ENCODE peak calls at places on chromosomes 6 and 20, in nine cellular contexts. N is fibroblast of lung; R is stomach; Q is adrenal gland; L is left ventricle myocardium inferior; Z is H9; W is tibial artery; P is kidney; T is CD8-positive, alpha-beta T cell. O is an unnamed sample. For H3K9me3, the result is how much of the 10 kb centered on the place peaks cover.

GRCh38 chr20:2230671-2231488 is 64.9 kb upstream of the TGM3 start:
- DNase-seq in N (no peak), R (no peak), Q (no peak), L (no peak), Z (no peak), W (no peak), P (no peak), T (no peak), O (no peak)

GRCh38 chr6:100463685-100464161 is 998 bp downstream of the SIM1 start:
- DNase-seq in N (no peak), R (no peak), Q (no peak), L (no peak), Z (peak), W (no peak), P (no peak), T (no peak), O (no peak)

GRCh38 chr6:163543311-163543710 is 128.8 kb downstream of the QKI start:
- DNase-seq in N (no peak), R (no peak), Q (no peak), L (no peak), Z (no peak), W (no peak), P (no peak), T (no peak), O (no peak)

GRCh38 chr6:143039548-143039947 is 21.1 kb upstream of the AIG1 start:
- DNase-seq in N (no peak), R (no peak), Q (no peak), L (no peak), Z (no peak), W (no peak), P (no peak), T (no peak), O (no peak)

GRCh38 chr6:7761047-7761446 is 35.1 kb downstream of the BMP6 start:
- DNase-seq in N (peak), R (no peak), Q (no peak), L (no peak), Z (no peak), W (no peak), P (no peak), T (no peak), O (no peak)

GRCh38 chr6:145544031-145544430 is 191.3 kb downstream of the EPM2A start:
- DNase-seq in N (peak), R (no peak), Q (peak), L (no peak), Z (no peak), W (no peak), P (no peak), T (no peak), O (no peak)

GRCh38 chr6:117317261-117317660 is 51.9 kb downstream of the VGLL2 start:
- DNase-seq in N (peak), R (no peak), Q (no peak), L (no peak), Z (no peak), W (no peak), P (no peak), T (no peak), O (no peak)

GRCh38 chr20:23101696-23102095 is 15.6 kb upstream of the CD93 start:
- DNase-seq in N (no peak), R (no peak), Q (peak), L (no peak), Z (no peak), W (no peak), P (peak), T (no peak), O (peak)

GRCh38 chr6:116568851-116569755 is 2.2 kb upstream of the RWDD1 start:
- DNase-seq in N (no peak), R (no peak), Q (no peak), L (no peak), Z (no peak), W (no peak), P (no peak), T (no peak), O (no peak)

GRCh38 chr6:135128268-135128914 is 52.7 kb upstream of the MYB start:
- DNase-seq in N (no peak), R (no peak), Q (no peak), L (no peak), Z (no peak), W (no peak), P (no peak), T (peak), O (no peak)

GRCh38 chr6:82040405-82041221 is 206.9 kb downstream of the IBTK start:
- DNase-seq in N (peak), R (no peak), Q (peak), L (no peak), Z (peak), W (no peak), P (no peak), T (no peak), O (peak)

GRCh38 chr6:44730771-44731391 is 343.4 kb downstream of the CDC5L start:
- DNase-seq in N (peak), R (no peak), Q (no peak), L (no peak), Z (no peak), W (no peak), P (no peak), T (no peak), O (no peak)

GRCh38 chr20:48523191-48523757 is 304.5 kb downstream of the PREX1 start:
- DNase-seq in N (peak), R (no peak), Q (peak), L (no peak), Z (peak), W (no peak), P (no peak), T (no peak), O (no peak)

GRCh38 chr6:110400208-110400607 is 15.2 kb downstream of the DDO start:
- DNase-seq in N (no peak), R (no peak), Q (no peak), L (no peak), Z (no peak), W (no peak), P (peak), T (no peak), O (no peak)

GRCh38 chr6:163828038-163828790 is 413.7 kb downstream of the QKI start:
- DNase-seq in N (peak), R (no peak), Q (no peak), L (peak), Z (no peak), W (no peak), P (no peak), T (no peak), O (no peak)

GRCh38 chr20:54362283-54362682 is 113.1 kb upstream of the DOK5 start:
- DNase-seq in N (no peak), R (no peak), Q (no peak), L (no peak), Z (no peak), W (no peak), P (no peak), T (no peak), O (no peak)

GRCh38 chr6:56953597-56954388 is 1.1 kb upstream of the BEND6 start:
- DNase-seq in N (no peak), R (no peak), Q (no peak), L (no peak), Z (peak), W (no peak), P (no peak), T (no peak), O (no peak)

GRCh38 chr20:36542019-36542488 is 735 bp downstream of the MYL9 start:
- DNase-seq in N (peak), R (no peak), Q (peak), L (no peak), Z (peak), W (peak), P (no peak), T (no peak), O (peak)

GRCh38 chr20:61044499-61044898 is 207.6 kb upstream of the CDH4 start:
- DNase-seq in N (no peak), R (no peak), Q (no peak), L (no peak), Z (peak), W (peak), P (no peak), T (no peak), O (no peak)

GRCh38 chr6:54990001-54990400 is 143.4 kb downstream of the FAM83B start:
- DNase-seq in N (no peak), R (no peak), Q (no peak), L (no peak), Z (no peak), W (no peak), P (no peak), T (no peak), O (no peak)

GRCh38 chr6:10391299-10391630 is 23.6 kb downstream of the TFAP2A start:
- DNase-seq in N (no peak), R (no peak), Q (no peak), L (no peak), Z (peak), W (no peak), P (no peak), T (no peak), O (no peak)

GRCh38 chr6:73290435-73290834 is 27.4 kb upstream of the KHDC1 start:
- DNase-seq in N (peak), R (no peak), Q (no peak), L (no peak), Z (no peak), W (no peak), P (no peak), T (no peak), O (no peak)

GRCh38 chr6:28615955-28616747 is 90.5 kb downstream of the GPX5 start:
- DNase-seq in N (no peak), R (no peak), Q (no peak), L (no peak), Z (peak), W (no peak), P (peak), T (no peak), O (no peak)

GRCh38 chr6:106468935-106469334 is 108.4 kb downstream of the CRYBG1 start:
- DNase-seq in N (peak), R (no peak), Q (no peak), L (no peak), Z (no peak), W (no peak), P (no peak), T (no peak), O (no peak)

GRCh38 chr6:148617522-148617921 is 129.3 kb upstream of the UST start:
- DNase-seq in N (peak), R (no peak), Q (no peak), L (no peak), Z (no peak), W (no peak), P (no peak), T (no peak), O (no peak)

GRCh38 chr6:34560366-34561226 is 4.5 kb upstream of the SPDEF start:
- DNase-seq in N (peak), R (peak), Q (no peak), L (peak), Z (no peak), W (no peak), P (peak), T (no peak), O (no peak)

GRCh38 chr20:9110365-9110764 is 41.5 kb downstream of the PLCB4 start:
- DNase-seq in N (peak), R (no peak), Q (no peak), L (no peak), Z (no peak), W (no peak), P (no peak), T (no peak), O (no peak)

GRCh38 chr6:121651420-121651819 is 216.0 kb downstream of the GJA1 start:
- DNase-seq in N (peak), R (no peak), Q (no peak), L (no peak), Z (no peak), W (no peak), P (no peak), T (no peak), O (no peak)

GRCh38 chr20:41119593-41120561 is 17.5 kb upstream of the PLCG1 start:
- DNase-seq in N (no peak), R (no peak), Q (no peak), L (no peak), Z (no peak), W (no peak), P (no peak), T (no peak), O (no peak)

GRCh38 chr6:82984720-82985119 is 80.9 kb downstream of the UBE3D start:
- DNase-seq in N (no peak), R (no peak), Q (no peak), L (no peak), Z (no peak), W (no peak), P (no peak), T (no peak), O (no peak)

GRCh38 chr6:148440877-148441453 is 98.3 kb downstream of the SASH1 start:
- DNase-seq in N (peak), R (peak), Q (peak), L (peak), Z (no peak), W (peak), P (peak), T (no peak), O (peak)

DNA sequence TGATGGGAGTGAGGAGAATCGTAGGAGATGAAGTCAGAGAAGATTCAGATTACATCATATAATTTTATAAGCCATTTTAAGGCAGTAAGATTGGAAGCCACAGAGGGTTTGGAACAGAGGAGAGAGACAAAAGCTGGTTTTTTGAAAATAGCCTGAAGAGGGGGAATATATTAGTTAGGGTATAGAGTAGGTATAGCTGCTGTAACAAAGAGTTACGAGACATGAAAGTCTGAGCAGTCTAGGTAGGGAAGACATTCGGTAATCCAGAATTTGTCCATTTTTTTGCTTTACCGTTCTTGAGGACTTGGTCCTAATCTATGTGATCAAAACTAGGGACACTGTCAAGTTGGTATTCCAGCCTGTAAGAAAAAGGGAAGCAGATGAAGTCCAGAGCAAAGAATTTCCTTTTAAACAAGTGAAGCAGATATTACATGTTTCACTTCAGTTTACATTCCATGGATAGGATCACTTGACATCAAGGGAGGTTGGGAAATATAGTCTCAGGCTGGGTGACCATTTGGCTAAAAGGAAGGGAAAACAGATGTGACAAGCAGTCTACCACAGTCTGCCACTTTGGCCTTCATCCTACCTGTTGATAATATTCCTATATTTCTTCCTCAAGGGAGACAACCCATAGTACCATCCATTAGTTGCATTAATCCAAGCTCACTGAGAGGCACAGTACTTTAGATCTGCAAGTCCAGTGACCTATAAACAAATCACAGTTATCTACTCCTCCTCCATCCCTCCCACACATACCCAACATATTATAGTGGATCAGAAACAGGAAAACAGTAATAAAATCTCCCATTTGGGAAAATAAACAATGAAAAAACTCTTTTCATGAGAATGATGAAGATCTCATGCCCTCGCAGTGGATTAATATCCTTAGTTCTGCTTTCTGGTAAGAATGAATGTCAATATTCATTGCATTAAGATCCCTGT is 10.2 kb downstream of the FAM135A start:
- DNase-seq in N (no peak), R (no peak), Q (no peak), L (no peak), Z (no peak), W (no peak), P (no peak), T (no peak), O (no peak)
- H3K9me3 ChIP-seq in N (under half), R (under half), Q (under half), L (under half), Z (under half), W (under half), P (under half), T (under half), O (under half)

DNA sequence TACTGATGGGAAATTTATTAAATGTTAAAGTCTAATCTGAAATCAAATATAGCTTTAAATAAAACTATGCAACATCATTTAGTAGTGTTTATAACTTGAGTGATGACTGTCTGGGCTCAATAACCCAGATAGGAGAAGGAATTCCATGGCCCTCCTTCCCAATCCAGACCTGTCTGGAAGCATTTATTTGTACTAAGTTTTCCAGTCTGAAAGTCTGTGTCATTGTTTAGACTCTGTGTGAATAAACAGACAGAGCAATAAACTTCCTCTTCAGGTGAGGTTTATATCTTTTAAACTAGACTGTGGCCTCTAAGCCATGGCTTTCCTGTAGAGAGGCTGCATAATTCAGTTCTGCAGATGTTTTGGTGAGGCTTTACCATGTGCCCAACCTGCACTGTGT is 176.4 kb downstream of the SOX4 start:
- DNase-seq in N (peak), R (no peak), Q (no peak), L (no peak), Z (no peak), W (no peak), P (no peak), T (no peak), O (no peak)
- H3K27ac ChIP-seq in N (peak), R (peak), Q (no peak), L (peak), Z (no peak), W (peak), P (no peak), T (no peak), O (peak)

GRCh38 chr6:88662653-88663174 is 300.7 kb downstream of the RNGTT start:
- DNase-seq in N (no peak), R (no peak), Q (no peak), L (no peak), Z (no peak), W (no peak), P (no peak), T (no peak), O (no peak)
- H3K9me3 ChIP-seq in N (under half), R (under half), Q (under half), L (half or more), Z (under half), W (under half), P (under half), T (under half), O (under half)

GRCh38 chr20:3788685-3789155 is 2.2 kb upstream of the CENPB start:
- DNase-seq in N (no peak), R (no peak), Q (no peak), L (no peak), Z (no peak), W (no peak), P (peak), T (no peak), O (no peak)
- H3K27ac ChIP-seq in N (no peak), R (no peak), Q (no peak), L (no peak), Z (no peak), W (no peak), P (no peak), T (no peak), O (no peak)

DNA sequence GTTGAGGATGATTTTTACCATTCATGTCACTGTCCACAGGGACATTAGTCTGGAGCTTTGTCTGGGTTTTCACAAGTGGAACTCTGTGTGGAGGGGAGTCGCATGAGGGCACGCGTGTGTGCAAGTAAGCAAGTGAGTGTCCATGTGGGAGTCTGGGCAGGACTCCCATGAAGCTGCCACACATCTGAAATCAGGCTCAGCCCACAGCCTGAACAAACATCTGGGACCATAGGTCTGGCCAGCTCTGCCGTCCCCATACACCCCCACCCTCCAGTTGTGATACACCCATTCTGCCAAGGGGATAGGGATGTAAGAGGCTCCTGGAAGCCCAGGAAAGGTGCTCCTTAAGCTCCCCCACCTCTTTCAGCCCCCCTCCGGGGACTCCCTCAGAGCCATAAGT is 17.1 kb upstream of the FOXP4 start:
- DNase-seq in N (no peak), R (no peak), Q (no peak), L (no peak), Z (no peak), W (no peak), P (peak), T (no peak), O (no peak)
- H3K9me3 ChIP-seq in N (under half), R (under half), Q (under half), L (under half), Z (under half), W (under half), P (under half), T (under half), O (under half)

GRCh38 chr6:166541876-166542579 is 44.5 kb downstream of the RAMACL start:
- DNase-seq in N (no peak), R (no peak), Q (no peak), L (no peak), Z (no peak), W (peak), P (no peak), T (no peak), O (no peak)
- H3K27ac ChIP-seq in N (no peak), R (no peak), Q (no peak), L (peak), Z (no peak), W (no peak), P (no peak), T (no peak), O (no peak)

GRCh38 chr6:168582581-168582981 is 141.6 kb downstream of the SMOC2 start:
- DNase-seq in N (no peak), R (no peak), Q (no peak), L (no peak), Z (no peak), W (peak), P (no peak), T (no peak), O (peak)

GRCh38 chr6:168581706-168582105 is 140.7 kb downstream of the SMOC2 start:
- DNase-seq in N (no peak), R (no peak), Q (no peak), L (no peak), Z (no peak), W (peak), P (no peak), T (no peak), O (no peak)

GRCh38 chr6:168583126-168583525 is 142.1 kb downstream of the SMOC2 start:
- DNase-seq in N (no peak), R (no peak), Q (no peak), L (no peak), Z (no peak), W (peak), P (no peak), T (no peak), O (peak)

GRCh38 chr6:168583821-168584220 is 142.8 kb downstream of the SMOC2 start:
- DNase-seq in N (no peak), R (peak), Q (no peak), L (no peak), Z (no peak), W (peak), P (no peak), T (no peak), O (no peak)

DNA sequence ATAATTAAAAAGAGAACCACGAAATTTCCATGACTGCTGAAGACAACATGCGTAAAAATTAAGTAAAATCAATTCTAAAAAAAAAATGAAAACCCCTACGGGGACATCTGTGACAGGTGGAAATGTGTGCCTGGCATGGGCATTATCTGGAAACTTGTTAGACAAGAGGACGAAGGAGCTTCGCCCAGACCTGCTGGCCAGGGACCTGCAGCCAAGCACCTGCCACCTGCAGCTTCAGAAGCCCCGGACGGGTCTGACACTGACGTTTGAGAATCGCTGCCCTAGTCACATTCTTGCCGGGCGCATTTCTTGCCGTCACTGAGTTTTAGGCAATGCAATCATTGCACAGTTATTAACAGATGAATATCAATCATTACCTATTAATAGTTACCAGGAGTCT is 140.3 kb downstream of the SMOC2 start:
- DNase-seq in N (no peak), R (no peak), Q (no peak), L (no peak), Z (no peak), W (peak), P (no peak), T (no peak), O (no peak)
- H3K9me3 ChIP-seq in N (under half), R (under half), Q (under half), L (under half), Z (under half), W (under half), P (under half), T (under half), O (under half)